ENCODE peak calls at places on chromosome 14, in six cellular contexts. H, A, Z, L, G and S are unnamed samples.
A peak's percentile ranks its signal among the peaks of the same experiment; 100 is the strongest.

GRCh38 chr14:24232645-24233537 is at the start of gene GMPR2:
- DNase-seq in H (no peak), A (no peak), Z (no peak), L (peak; percentile 26), G (no peak), S (no peak)

GRCh38 chr14:58297412-58297761 is 968 bp upstream of the ARID4A start:
- DNase-seq in H (no peak), A (no peak), Z (no peak), L (peak; percentile 85), G (peak; percentile 7), S (peak; percentile 57)

GRCh38 chr14:52848626-52849025 is 57.2 kb upstream of the GNPNAT1 start:
- DNase-seq in H (no peak), A (no peak), Z (no peak), L (peak; percentile 75), G (no peak), S (no peak)

GRCh38 chr14:72512925-72513324 is 381.0 kb downstream of the DPF3 start:
- DNase-seq in H (no peak), A (no peak), Z (no peak), L (no peak), G (no peak), S (no peak)

GRCh38 chr14:70708717-70709570 is 67.2 kb downstream of the TTC9 start:
- DNase-seq in H (no peak), A (peak; percentile 86), Z (no peak), L (no peak), G (no peak), S (no peak)

GRCh38 chr14:63962896-63963295 is 110.1 kb downstream of the SYNE2 start:
- DNase-seq in H (no peak), A (no peak), Z (no peak), L (no peak), G (no peak), S (no peak)

GRCh38 chr14:100846309-100846859 is 20.5 kb downstream of the MEG3 start:
- DNase-seq in H (no peak), A (no peak), Z (no peak), L (peak; percentile 11), G (no peak), S (no peak)

GRCh38 chr14:74148705-74149104 is 63.9 kb downstream of the LIN52 start:
- DNase-seq in H (no peak), A (no peak), Z (no peak), L (no peak), G (no peak), S (no peak)

GRCh38 chr14:26522985-26523384 is 74.8 kb downstream of the NOVA1 start:
- DNase-seq in H (no peak), A (no peak), Z (no peak), L (peak; percentile 63), G (no peak), S (no peak)

GRCh38 chr14:101369194-101369915 is 191.9 kb upstream of the DIO3 start:
- DNase-seq in H (no peak), A (no peak), Z (no peak), L (no peak), G (no peak), S (no peak)

GRCh38 chr14:27391331-27391730 is 793.5 kb upstream of the NOVA1 start:
- DNase-seq in H (no peak), A (peak; percentile 11), Z (no peak), L (peak; percentile 21), G (no peak), S (no peak)

GRCh38 chr14:31166271-31166561 is 41.4 kb downstream of the HECTD1 start:
- DNase-seq in H (no peak), A (no peak), Z (no peak), L (peak; percentile 21), G (no peak), S (no peak)

GRCh38 chr14:20501346-20501745 is 4.0 kb upstream of the RNASE10 start:
- DNase-seq in H (no peak), A (no peak), Z (no peak), L (no peak), G (no peak), S (no peak)

GRCh38 chr14:106207316-106207715 is 680.9 kb downstream of the TMEM121 start:
- DNase-seq in H (no peak), A (no peak), Z (no peak), L (no peak), G (no peak), S (no peak)

GRCh38 chr14:59657769-59658168 is 81.2 kb upstream of the CCDC175 start:
- DNase-seq in H (no peak), A (no peak), Z (no peak), L (no peak), G (no peak), S (no peak)

GRCh38 chr14:42428996-42429395 is 822.3 kb downstream of the LRFN5 start:
- DNase-seq in H (no peak), A (no peak), Z (no peak), L (no peak), G (peak; percentile 88), S (no peak)

GRCh38 chr14:22178330-22178981 is 410.6 kb downstream of the DAD1 start:
- DNase-seq in H (no peak), A (no peak), Z (no peak), L (no peak), G (peak; percentile 35), S (peak; percentile 11)

GRCh38 chr14:61603736-61604135 is 91.6 kb upstream of the HIF1A start:
- DNase-seq in H (no peak), A (no peak), Z (no peak), L (no peak), G (no peak), S (no peak)

GRCh38 chr14:53017837-53018236 is 67.0 kb upstream of the FERMT2 start:
- DNase-seq in H (no peak), A (no peak), Z (no peak), L (no peak), G (no peak), S (no peak)

GRCh38 chr14:71800878-71801277 is 131.4 kb upstream of the RGS6 start:
- DNase-seq in H (no peak), A (no peak), Z (no peak), L (no peak), G (no peak), S (no peak)

GRCh38 chr14:39912192-39913100 is 480.2 kb upstream of the FBXO33 start:
- DNase-seq in H (no peak), A (no peak), Z (no peak), L (no peak), G (no peak), S (no peak)

GRCh38 chr14:70873627-70874026 is 33.6 kb upstream of the PCNX1 start:
- DNase-seq in H (no peak), A (peak; percentile 23), Z (no peak), L (no peak), G (peak; percentile 20), S (no peak)

GRCh38 chr14:53278602-53279506 is 125.7 kb upstream of the DDHD1 start:
- DNase-seq in H (no peak), A (peak; percentile 62), Z (no peak), L (peak; percentile 88), G (no peak), S (no peak)

GRCh38 chr14:103133213-103134140 is 10.2 kb downstream of the TNFAIP2 start:
- DNase-seq in H (no peak), A (no peak), Z (no peak), L (no peak), G (no peak), S (no peak)

GRCh38 chr14:28196878-28197277 is 569.7 kb upstream of the FOXG1 start:
- DNase-seq in H (no peak), A (no peak), Z (no peak), L (no peak), G (no peak), S (no peak)

GRCh38 chr14:52318829-52319604 is 4.9 kb downstream of the PTGER2 start:
- DNase-seq in H (no peak), A (no peak), Z (no peak), L (no peak), G (no peak), S (no peak)

GRCh38 chr14:53109028-53109687 is 44.0 kb downstream of the DDHD1 start:
- DNase-seq in H (no peak), A (no peak), Z (no peak), L (peak; percentile 38), G (peak; percentile 75), S (no peak)

GRCh38 chr14:62322216-62322615 is 560.0 kb downstream of the SNAPC1 start:
- DNase-seq in H (no peak), A (no peak), Z (no peak), L (no peak), G (no peak), S (no peak)

DNA sequence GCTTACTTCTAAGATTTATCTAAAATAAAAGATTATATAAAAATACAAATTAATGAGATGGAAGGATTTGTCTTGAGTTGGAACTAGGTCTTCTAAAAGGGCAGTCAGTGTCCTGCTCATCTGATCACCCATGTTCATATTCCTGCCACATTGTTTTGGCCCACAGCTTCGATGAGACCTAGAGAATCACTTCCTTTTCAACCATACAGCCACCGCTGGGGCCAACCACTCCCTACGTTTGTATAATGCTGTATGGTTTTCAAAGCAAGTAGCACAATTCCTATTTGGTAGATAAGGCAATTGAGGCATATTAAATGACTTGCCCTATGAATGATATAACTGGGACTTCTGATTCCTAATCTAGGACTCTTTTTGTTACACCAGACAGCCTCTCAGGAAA is 249.4 kb downstream of the ZFP36L1 start:
- DNase-seq in H (no peak), A (no peak), Z (no peak), L (no peak), G (no peak), S (no peak)
- H3K27ac ChIP-seq in H (peak overlapping the region; percentile 83), A (no peak overlapping the region), Z (peak overlapping the region; percentile 42), L (no peak overlapping the region), G (no peak overlapping the region), S (peak overlapping the region; percentile 38)

GRCh38 chr14:98186140-98186539 is 1085.9 kb downstream of the BCL11B start:
- DNase-seq in H (no peak), A (no peak), Z (no peak), L (no peak), G (no peak), S (no peak)
- H3K4me1 ChIP-seq in H (no peaks in the 10 kb centered on the region), A (no peaks in the 10 kb centered on the region), Z (no peaks in the 10 kb centered on the region), L (no peaks in the 10 kb centered on the region), G (peaks cover 30% of the 10 kb centered on the region), S (no peaks in the 10 kb centered on the region)

DNA sequence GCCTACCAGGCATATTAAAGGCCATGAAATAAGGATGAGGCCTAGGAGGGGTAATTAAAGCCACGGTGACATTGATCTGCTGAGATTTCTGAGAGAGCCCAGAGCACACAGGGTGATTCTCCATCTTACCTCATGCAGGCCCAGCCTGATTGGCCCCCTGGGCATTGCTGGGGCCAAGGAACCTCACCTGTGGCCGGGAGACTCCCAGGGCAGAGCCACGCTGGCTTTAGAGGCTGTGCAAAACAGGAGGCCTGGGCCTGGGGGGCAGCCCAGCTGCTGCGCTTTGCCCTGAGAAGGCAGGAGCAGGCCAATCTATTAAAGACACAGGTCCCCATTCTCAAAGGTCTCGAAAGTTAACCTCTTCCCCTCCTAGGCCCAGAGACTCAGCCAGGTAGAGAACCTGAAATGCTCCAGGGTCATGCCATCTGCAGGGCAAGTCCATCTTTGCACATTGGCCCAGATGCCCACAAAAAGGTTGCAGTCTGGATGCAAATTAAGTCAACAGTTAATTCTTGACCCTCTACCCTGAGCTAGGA is 1099.7 kb downstream of the BCL11B start:
- DNase-seq in H (no peak), A (no peak), Z (no peak), L (no peak), G (peak; percentile 63), S (no peak)
- H3K27ac ChIP-seq in H (no peak overlapping the region), A (no peak overlapping the region), Z (no peak overlapping the region), L (no peak overlapping the region), G (peak overlapping the region; percentile 99), S (no peak overlapping the region)

DNA sequence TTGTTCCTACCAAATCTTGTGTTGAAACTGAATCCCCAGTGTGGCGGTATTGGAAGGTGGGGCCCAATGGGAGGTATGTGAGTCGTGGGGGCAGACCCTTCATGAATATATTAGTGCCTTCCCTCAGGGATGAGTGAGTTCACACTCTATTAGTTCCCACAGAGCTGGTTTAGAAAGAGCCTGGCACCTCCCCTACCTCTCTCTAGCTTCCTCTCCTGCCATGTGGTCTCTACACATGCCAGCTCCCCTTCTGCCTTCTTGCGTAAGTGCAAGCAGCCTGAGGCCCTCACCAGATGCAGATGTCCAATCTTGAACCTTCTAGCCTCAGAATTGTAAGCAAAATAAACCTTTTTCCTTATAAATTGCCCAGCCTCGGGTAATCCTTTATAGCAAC is 105.8 kb downstream of the SPTSSA start:
- DNase-seq in H (no peak), A (peak; percentile 91), Z (no peak), L (peak; percentile 62), G (no peak), S (no peak)
- H3K4me1 ChIP-seq in H (no peaks in the 10 kb centered on the region), A (peaks cover 6% of the 10 kb centered on the region), Z (no peaks in the 10 kb centered on the region), L (peaks cover 2% of the 10 kb centered on the region), G (no peaks in the 10 kb centered on the region), S (no peaks in the 10 kb centered on the region)